ENCODE peak calls at places on chromosomes 3 and 15, in eight cellular contexts. O is A549, T is IMR-90, Y is WTC11, M is SK-N-SH, S is HepG2, I is K562, Q is H1. L is an unnamed sample.

GRCh38 chr3:126542340-126543241 is 16.1 kb downstream of the C3orf22 start:
- DNase-seq in Q (no peak), I (no peak), O (no peak), S (no peak), T (no peak), Y (peak; percentile 16), M (peak; percentile 25), L (no peak)

GRCh38 chr15:61086001-61086400 is 143.1 kb downstream of the RORA start:
- DNase-seq in M (no peak), T (no peak), I (no peak), Y (no peak), O (no peak), S (no peak), Q (no peak), L (no peak)

GRCh38 chr3:22901684-22902083 is 301.4 kb upstream of the UBE2E2 start:
- DNase-seq in S (no peak), Q (no peak), Y (no peak), T (no peak), O (no peak), M (no peak), I (no peak), L (no peak)

GRCh38 chr3:52194541-52195296 is 3.2 kb upstream of the ALAS1 start:
- DNase-seq in O (no peak), S (no peak), T (peak; percentile 72), Y (no peak), I (no peak), M (no peak), Q (no peak), L (no peak)

GRCh38 chr15:100340721-100341661 is 784 bp downstream of the ADAMTS17 start:
- DNase-seq in T (no peak), S (no peak), Q (no peak), O (no peak), M (peak; percentile 60), Y (peak; percentile 41), I (no peak), L (no peak)

GRCh38 chr3:184656991-184657669 is 54.7 kb downstream of the MAGEF1 start:
- DNase-seq in M (no peak), Q (no peak), S (no peak), O (no peak), I (no peak), T (peak; percentile 71), Y (no peak), L (peak; percentile 27)

GRCh38 chr3:98985406-98985805 is 83.9 kb upstream of the DCBLD2 start:
- DNase-seq in O (no peak), I (no peak), M (no peak), Q (no peak), S (no peak), T (no peak), Y (no peak), L (no peak)

GRCh38 chr3:32443471-32443870 is 51.8 kb downstream of the CMTM7 start:
- DNase-seq in O (no peak), M (no peak), Q (no peak), Y (no peak), T (peak; percentile 71), S (no peak), I (no peak), L (no peak)

GRCh38 chr3:124768812-124769211 is 38.6 kb downstream of the UMPS start:
- DNase-seq in T (no peak), Y (peak; percentile 36), S (peak; percentile 42), O (peak; percentile 90), I (peak; percentile 38), M (peak; percentile 40), Q (no peak), L (no peak)

GRCh38 chr3:48268381-48268935 is 27.6 kb downstream of the ZNF589 start:
- DNase-seq in S (no peak), I (no peak), Q (no peak), Y (no peak), M (no peak), T (no peak), O (no peak), L (peak; percentile 16)

GRCh38 chr3:157360044-157360443 is 76.6 kb upstream of the PTX3 start:
- DNase-seq in M (no peak), O (peak; percentile 68), Y (no peak), Q (no peak), I (no peak), T (peak; percentile 93), S (no peak), L (no peak)

GRCh38 chr3:32217339-32217738 is 21.1 kb upstream of the CMTM8 start:
- DNase-seq in S (peak; percentile 54), O (no peak), T (no peak), Y (no peak), M (no peak), I (no peak), Q (no peak), L (no peak)

GRCh38 chr3:4425707-4426106 is 41.4 kb downstream of the SUMF1 start:
- DNase-seq in T (peak; percentile 22), Q (no peak), Y (no peak), M (no peak), I (no peak), S (no peak), O (no peak), L (no peak)

GRCh38 chr15:85149460-85150129 is 167.9 kb downstream of the PDE8A start:
- DNase-seq in O (no peak), Y (no peak), I (no peak), S (no peak), M (no peak), T (no peak), Q (no peak), L (no peak)
- TF ChIP-seq USF2 in O (no peak), Y (no peak), I (no peak), S (no peak), M (no peak), T (no peak), Q (no peak), L (no peak)

DNA sequence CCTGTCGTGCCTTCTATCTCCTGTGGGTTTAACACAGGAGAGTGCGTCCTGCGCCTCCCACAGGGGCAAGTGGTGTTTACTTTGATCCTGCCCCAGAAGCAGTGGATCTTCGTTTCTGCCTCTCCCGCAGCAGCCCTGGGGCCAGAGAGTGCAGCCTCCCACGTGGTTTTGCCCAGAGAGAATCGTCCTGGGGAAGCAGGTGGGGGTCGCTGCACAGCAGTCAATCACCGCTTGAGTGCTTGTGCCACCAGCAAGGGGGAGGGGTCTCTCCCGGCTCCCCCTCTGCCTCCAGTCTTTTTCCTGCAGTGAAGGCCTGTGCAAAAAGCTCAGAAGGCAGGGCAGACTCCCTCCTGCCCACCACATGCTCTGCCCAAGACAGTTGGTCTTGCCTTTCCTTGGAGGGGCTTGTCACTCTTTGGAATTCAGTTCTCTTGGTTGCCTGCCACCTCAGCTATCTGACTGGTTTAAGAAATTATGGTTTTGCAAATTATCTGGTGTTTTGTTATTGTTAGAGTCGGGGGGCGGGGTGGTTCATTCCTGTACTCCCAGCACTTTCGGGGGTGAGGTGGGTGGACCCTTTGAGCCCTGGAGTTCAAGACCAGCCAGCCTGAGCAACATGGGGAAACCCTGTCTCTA is 26.9 kb downstream of the STOML1 start:
- DNase-seq in S (no peak), Q (no peak), M (no peak), Y (peak; percentile 56), I (no peak), O (no peak), T (no peak), L (no peak)
- TF ChIP-seq USF2 in S (no peak), Q (no peak), M (no peak), Y (peak; percentile 54), I (no peak), O (no peak), T (no peak), L (no peak)

GRCh38 chr15:48336940-48337339 is 5.7 kb downstream of the DUT start:
- DNase-seq in Y (peak; percentile 40), M (peak; percentile 41), Q (no peak), S (peak; percentile 36), O (peak; percentile 4), I (peak; percentile 51), T (peak; percentile 11), L (no peak)
- TF ChIP-seq USF2 in Y (no peak), M (no peak), Q (no peak), S (no peak), O (no peak), I (no peak), T (no peak), L (no peak)

DNA sequence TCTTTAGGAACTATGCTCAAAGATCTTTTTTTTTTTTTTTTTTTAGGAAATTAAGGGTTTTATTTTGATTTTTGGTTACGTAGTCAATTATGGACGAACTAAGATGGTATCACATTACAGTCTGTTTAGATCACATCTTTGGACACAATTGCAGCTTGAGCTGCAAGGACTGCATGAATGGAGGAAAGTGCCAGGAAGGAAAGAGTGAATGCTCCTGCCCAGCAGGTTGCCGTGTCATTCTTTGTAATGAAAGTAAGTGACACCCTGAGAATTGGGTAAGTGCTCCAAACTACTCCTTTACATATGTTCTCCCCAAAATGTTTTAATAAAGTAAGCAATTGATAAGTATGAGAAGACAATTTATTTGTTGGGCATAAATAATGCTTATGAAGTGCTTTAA is 716.5 kb upstream of the GOLIM4 start:
- DNase-seq in I (no peak), O (no peak), Y (peak; percentile 44), T (no peak), M (no peak), S (no peak), Q (peak; percentile 46), L (no peak)
- TF ChIP-seq USF2 in I (no peak), O (no peak), Y (no peak), T (no peak), M (no peak), S (no peak), Q (no peak), L (no peak)

GRCh38 chr3:40207796-40208195 is 101.7 kb upstream of the EIF1B start:
- DNase-seq in Y (no peak), O (no peak), M (no peak), S (no peak), I (no peak), T (no peak), Q (no peak), L (no peak)
- TF ChIP-seq USF2 in Y (no peak), O (no peak), M (no peak), S (no peak), I (no peak), T (no peak), Q (no peak), L (no peak)